ENCODE peak calls at places on chromosome 21, in nine cellular contexts. Q, S, F, E, B, O, K, C and N are unnamed samples.

GRCh38 chr21:31872452-31873274 is at the start of gene HUNK:
- DNase-seq in C (peak), O (peak), B (peak), Q (no peak), K (peak), E (peak), S (peak), F (peak), N (peak)

GRCh38 chr21:31078796-31079195 is 40.5 kb upstream of the KRTAP19-8 start:
- DNase-seq in C (no peak), Q (no peak), B (peak), E (no peak), F (no peak), O (no peak), S (no peak), K (no peak), N (no peak)

GRCh38 chr21:34846601-34847112 is 177.9 kb downstream of the CLIC6 start:
- DNase-seq in C (peak), K (no peak), E (peak), O (no peak), Q (no peak), B (no peak), S (peak), F (peak), N (peak)

GRCh38 chr21:34791776-34792503 is 123.1 kb downstream of the CLIC6 start:
- DNase-seq in E (no peak), O (no peak), Q (no peak), K (no peak), B (no peak), C (no peak), S (no peak), F (no peak), N (no peak)

GRCh38 chr21:42550817-42551216 is 37.2 kb downstream of the SLC37A1 start:
- DNase-seq in F (no peak), C (no peak), K (no peak), B (no peak), S (no peak), E (no peak), Q (no peak), O (no peak), N (no peak)

GRCh38 chr21:18759267-18759666 is 355.7 kb upstream of the TMPRSS15 start:
- DNase-seq in Q (no peak), S (no peak), E (no peak), B (no peak), O (no peak), K (no peak), C (no peak), F (no peak), N (no peak)

GRCh38 chr21:25329227-25329626 is 278.1 kb downstream of the MRPL39 start:
- DNase-seq in B (no peak), K (no peak), E (peak), S (no peak), Q (no peak), F (peak), O (no peak), C (no peak), N (no peak)

GRCh38 chr21:42069327-42069726 is 1.8 kb upstream of the UMODL1 start:
- DNase-seq in E (no peak), S (no peak), C (no peak), Q (no peak), O (no peak), F (no peak), K (no peak), B (no peak), N (no peak)

GRCh38 chr21:35102488-35103407 is 53.6 kb upstream of the RUNX1 start:
- DNase-seq in O (peak), C (peak), B (peak), K (no peak), E (peak), F (peak), Q (peak), S (no peak), N (no peak)

GRCh38 chr21:41923641-41924342 is 30.0 kb downstream of the C2CD2 start:
- DNase-seq in K (no peak), E (peak), C (no peak), S (no peak), B (no peak), Q (no peak), O (peak), F (peak), N (no peak)

GRCh38 chr21:31802331-31802730 is 70.4 kb upstream of the SCAF4 start:
- DNase-seq in K (no peak), E (no peak), C (no peak), B (no peak), F (no peak), S (no peak), Q (no peak), O (no peak), N (no peak)

GRCh38 chr21:41589131-41589530 is 81.2 kb upstream of the TMPRSS2 start:
- DNase-seq in C (no peak), Q (no peak), O (no peak), K (no peak), F (no peak), S (no peak), E (no peak), B (no peak), N (no peak)

GRCh38 chr21:17829472-17829871 is 10.3 kb upstream of the C21orf91 start:
- DNase-seq in C (no peak), B (no peak), S (no peak), O (no peak), K (no peak), F (peak), E (peak), Q (no peak), N (no peak)

GRCh38 chr21:15057290-15057689 is 7.5 kb downstream of the NRIP1 start:
- DNase-seq in S (peak), F (peak), E (no peak), B (no peak), C (no peak), Q (no peak), O (no peak), K (no peak), N (no peak)

GRCh38 chr21:19321688-19322087 is 918.1 kb upstream of the TMPRSS15 start:
- DNase-seq in O (no peak), K (no peak), S (no peak), B (no peak), E (no peak), C (no peak), Q (no peak), F (no peak), N (no peak)

GRCh38 chr21:26804895-26805609 is 40.2 kb downstream of the ADAMTS1 start:
- DNase-seq in F (peak), K (no peak), E (no peak), C (no peak), O (no peak), B (no peak), Q (no peak), S (peak), N (no peak)

GRCh38 chr21:29217818-29218252 is 80.9 kb upstream of the BACH1 start:
- DNase-seq in B (no peak), K (no peak), Q (no peak), C (no peak), E (peak), S (no peak), O (no peak), F (peak), N (no peak)

GRCh38 chr21:41642399-41642798 is 124.5 kb downstream of the RIPK4 start:
- DNase-seq in E (peak), F (no peak), Q (no peak), K (no peak), C (no peak), S (no peak), O (no peak), B (no peak), N (no peak)

GRCh38 chr21:37644666-37645065 is 271.6 kb downstream of the KCNJ6 start:
- DNase-seq in B (no peak), K (no peak), E (no peak), O (no peak), Q (no peak), F (no peak), C (no peak), S (no peak), N (no peak)

GRCh38 chr21:42038826-42039425 is 28.8 kb upstream of the ZBTB21 start:
- DNase-seq in B (no peak), Q (no peak), S (no peak), F (peak), K (no peak), O (no peak), C (no peak), E (peak), N (no peak)

GRCh38 chr21:32087452-32087851 is 191.4 kb downstream of the MIS18A start:
- DNase-seq in Q (no peak), O (no peak), S (no peak), E (no peak), F (no peak), C (no peak), K (no peak), B (no peak), N (no peak)

GRCh38 chr21:32101206-32101763 is 177.6 kb downstream of the MIS18A start:
- DNase-seq in Q (no peak), B (no peak), S (no peak), E (no peak), C (no peak), F (no peak), O (no peak), K (no peak), N (no peak)

DNA sequence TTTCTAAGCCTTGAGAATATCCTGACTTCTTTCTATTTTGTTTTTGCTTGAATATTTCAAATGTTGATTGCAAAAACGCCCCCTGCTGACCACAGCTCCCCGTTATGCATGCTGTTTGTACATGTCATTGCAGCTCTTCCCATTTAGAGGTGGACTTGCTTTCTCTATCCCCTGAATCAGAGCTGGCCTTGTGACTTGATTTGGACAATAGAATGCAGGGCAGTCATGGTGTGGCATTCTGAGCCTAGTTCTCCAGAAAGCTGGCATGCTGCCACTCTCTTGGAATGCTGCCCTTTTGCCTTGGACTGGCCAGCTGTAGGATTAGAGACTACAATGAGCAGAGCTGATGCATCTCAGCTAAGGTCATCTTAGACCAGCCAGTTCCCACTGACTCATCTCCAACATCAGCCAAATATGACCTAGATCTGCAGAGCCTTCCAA is 1561.5 kb downstream of the MRPL39 start:
- DNase-seq in C (peak), K (peak), Q (peak), O (peak), E (peak), F (peak), S (peak), B (no peak), N (peak)
- TF ChIP-seq CTCF in C (peak), K (peak), Q (no peak), O (peak), E (peak), F (no peak), S (peak), B (peak), N (no peak)

DNA sequence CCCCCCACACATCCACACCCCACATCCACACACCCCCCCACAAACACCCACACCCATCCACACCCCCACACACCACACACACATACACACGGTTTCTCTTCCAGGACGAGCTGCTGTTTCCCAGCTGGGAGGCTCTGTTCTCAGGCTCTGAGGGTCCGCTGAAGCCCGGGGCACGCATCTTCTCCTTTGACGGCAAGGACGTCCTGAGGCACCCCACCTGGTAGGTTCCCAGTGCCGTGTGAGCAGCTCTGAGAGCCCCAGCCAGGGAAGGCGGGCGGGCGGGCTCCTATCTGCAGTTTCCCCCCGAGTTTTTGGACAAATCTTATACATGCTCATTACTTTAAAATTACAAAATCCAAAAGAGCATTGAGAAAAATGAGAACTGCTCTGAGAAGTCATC is 31.2 kb downstream of the SLC19A1 start:
- DNase-seq in S (no peak), K (no peak), B (no peak), F (no peak), C (peak), O (peak), Q (no peak), E (no peak), N (no peak)
- TF ChIP-seq CTCF in S (no peak), K (no peak), B (no peak), F (no peak), C (no peak), O (no peak), Q (no peak), E (no peak), N (no peak)

GRCh38 chr21:16071761-16072160 is 342.0 kb downstream of the USP25 start:
- DNase-seq in E (no peak), C (no peak), F (no peak), O (no peak), K (no peak), Q (no peak), B (no peak), S (no peak), N (no peak)

GRCh38 chr21:16071082-16071481 is 341.3 kb downstream of the USP25 start:
- DNase-seq in S (no peak), K (no peak), F (peak), B (no peak), C (no peak), Q (no peak), O (no peak), E (peak), N (no peak)

GRCh38 chr21:16072176-16072575 is 342.4 kb downstream of the USP25 start:
- DNase-seq in E (no peak), F (no peak), C (no peak), S (no peak), O (no peak), Q (no peak), B (no peak), K (no peak), N (no peak)

GRCh38 chr21:16069713-16070112 is 339.9 kb downstream of the USP25 start:
- DNase-seq in O (no peak), B (no peak), K (no peak), Q (no peak), C (no peak), E (no peak), F (no peak), S (no peak), N (no peak)

DNA sequence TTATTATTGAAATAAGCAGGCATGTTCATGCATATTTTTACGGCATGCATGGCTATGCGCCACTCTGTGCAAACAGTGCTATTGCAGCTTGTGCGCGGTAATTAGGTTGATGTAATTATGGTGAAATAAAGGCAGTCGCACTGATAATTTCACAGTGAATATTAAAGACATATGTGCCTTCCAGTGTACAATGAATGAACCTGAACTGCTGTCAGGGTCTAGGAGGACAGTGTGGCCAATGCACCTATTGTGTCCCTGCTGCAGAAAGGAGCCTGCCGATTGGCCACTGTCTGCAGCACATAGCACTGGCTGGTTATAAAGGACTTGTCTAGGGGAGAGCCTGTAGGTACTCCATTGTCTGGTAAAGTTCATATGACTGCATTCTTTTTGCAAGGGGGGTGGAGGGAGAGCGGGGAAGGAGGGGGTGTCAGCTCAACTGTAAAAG is 340.4 kb downstream of the USP25 start:
- DNase-seq in K (no peak), F (no peak), Q (no peak), S (peak), O (no peak), B (no peak), E (peak), C (no peak), N (no peak)
- TF ChIP-seq CTCF in K (no peak), F (peak), Q (no peak), S (no peak), O (no peak), B (no peak), E (peak), C (no peak), N (no peak)

DNA sequence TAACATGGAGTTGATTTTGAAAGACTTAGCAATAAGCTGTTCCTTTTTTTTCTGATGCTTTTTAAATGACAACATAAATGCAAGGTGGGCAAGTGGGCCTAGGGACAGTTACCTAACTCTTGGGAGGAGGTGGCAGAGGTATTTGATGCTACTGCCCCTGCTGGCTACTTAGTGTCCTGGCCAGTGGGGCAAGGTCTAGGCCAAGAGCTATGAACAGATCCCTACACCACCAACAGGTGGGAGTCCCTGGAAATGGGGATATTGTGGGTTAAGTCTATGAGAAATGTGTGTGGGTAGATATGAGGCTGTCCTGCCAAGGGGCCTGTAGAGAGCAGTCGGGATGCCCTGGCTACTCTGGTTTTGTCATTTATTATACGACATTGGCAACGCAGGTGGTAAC is 31.3 kb upstream of the B3GALT5 start:
- DNase-seq in Q (no peak), O (no peak), F (no peak), E (no peak), B (no peak), C (no peak), S (no peak), K (no peak), N (no peak)
- TF ChIP-seq CTCF in Q (no peak), O (no peak), F (no peak), E (no peak), B (no peak), C (no peak), S (no peak), K (no peak), N (no peak)